ENCODE peak calls at places on chromosomes 3 and 15, in seven cellular contexts. S is neuronal stem cell; R is activated T-helper 1 cell treated with anti-CD3 and anti-CD28 coated beads, Interleukin-2, amount 50 U/mL, for 16 hours; E is ELR; K is activated CD8-positive, alpha-beta memory T cell treated with anti-CD3 and anti-CD28 coated beads for 24 hours; Z is activated T-cell treated with anti-CD3 and anti-CD28 coated beads for 24 hours; Q is NCI-H1105 treated with DMSO at 0.1 percent for 48 hours. M is an unnamed sample.

GRCh38 chr3:184003187-184003967 is 14.3 kb downstream of the ABCC5 start:
- DNase-seq in K (no peak), S (no peak), R (no peak), E (peak), Q (no peak), Z (no peak), M (no peak)

GRCh38 chr3:99118381-99118780 is 216.9 kb upstream of the DCBLD2 start:
- DNase-seq in Q (no peak), S (no peak), R (no peak), K (no peak), E (no peak), Z (no peak), M (no peak)

GRCh38 chr3:151903501-151903991 is 30.1 kb downstream of the SUCNR1 start:
- DNase-seq in Z (no peak), R (no peak), Q (no peak), E (peak), K (no peak), S (no peak), M (no peak)

GRCh38 chr3:138082085-138082991 is 33.1 kb downstream of the DZIP1L start:
- DNase-seq in Z (no peak), K (no peak), Q (no peak), S (no peak), E (peak), R (no peak), M (no peak)

GRCh38 chr3:69008980-69009379 is 4.5 kb downstream of the EOGT start:
- DNase-seq in Z (no peak), S (no peak), E (no peak), Q (no peak), K (no peak), R (no peak), M (no peak)

GRCh38 chr3:14125193-14126016 is 553 bp downstream of the TMEM43 start:
- DNase-seq in K (peak), E (peak), R (peak), Z (peak), S (peak), Q (peak), M (peak)

GRCh38 chr15:48096813-48097212 is 24.0 kb upstream of the SLC24A5 start:
- DNase-seq in K (no peak), S (no peak), Z (no peak), R (no peak), E (peak), Q (no peak), M (no peak)

GRCh38 chr3:38313685-38314084 is 31.6 kb downstream of the SLC22A14 start:
- DNase-seq in E (no peak), Z (no peak), K (no peak), S (no peak), Q (no peak), R (no peak), M (peak)

GRCh38 chr3:40877651-40878463 is 321.4 kb upstream of the CTNNB1 start:
- DNase-seq in Q (no peak), S (no peak), R (no peak), E (no peak), K (no peak), Z (no peak), M (no peak)